ENCODE peak calls at places on chromosomes 7 and 10, in five cellular contexts. W is C1 segment of cervical spinal cord; R is PC-3; L is gastrocnemius medialis; Z is activated naive CD4-positive, alpha-beta T cell. I is an unnamed sample.
A peak's percentile ranks its signal among the peaks of the same experiment; 100 is the strongest.

GRCh38 chr10:4488924-4489323 is 337.1 kb upstream of the AKR1E2 start:
- DNase-seq in Z (no peak), W (no peak), L (no peak), R (no peak), I (no peak)

GRCh38 chr10:55631071-55631654 is 729.9 kb downstream of the ZWINT start:
- DNase-seq in R (peak; percentile 86), W (peak; percentile 21), L (no peak), Z (no peak), I (no peak)

GRCh38 chr10:21315321-21316220 is 209.9 kb downstream of the SKIDA1 start:
- DNase-seq in Z (no peak), R (no peak), L (no peak), W (no peak), I (peak; percentile 72)

GRCh38 chr10:17835688-17836087 is 26.5 kb downstream of the MRC1 start:
- DNase-seq in W (no peak), L (no peak), Z (no peak), R (peak; percentile 85), I (no peak)

GRCh38 chr10:3460420-3461128 is 288.0 kb upstream of the PITRM1 start:
- DNase-seq in W (no peak), Z (no peak), L (no peak), R (no peak), I (no peak)

GRCh38 chr10:75230600-75231038 is 5.1 kb downstream of the COMTD1 start:
- DNase-seq in Z (peak; percentile 92), R (peak; percentile 100), W (peak; percentile 47), L (peak; percentile 76), I (peak; percentile 91)

GRCh38 chr7:99422091-99422624 is 13.4 kb downstream of the BUD31 start:
- DNase-seq in R (no peak), L (no peak), Z (no peak), W (no peak), I (no peak)

GRCh38 chr7:31271641-31272405 is 68.7 kb downstream of the NEUROD6 start:
- DNase-seq in R (no peak), Z (no peak), L (no peak), W (no peak), I (no peak)

GRCh38 chr10:74290703-74291102 is 139.7 kb downstream of the ADK start:
- DNase-seq in Z (no peak), W (no peak), R (peak; percentile 65), L (no peak), I (no peak)

GRCh38 chr10:97687785-97688781 is 1.0 kb upstream of the AVPI1 start:
- DNase-seq in R (peak; percentile 36), L (no peak), Z (no peak), W (no peak), I (peak; percentile 28)

GRCh38 chr7:133985300-133985699 is 141.8 kb upstream of the LRGUK start:
- DNase-seq in W (no peak), Z (no peak), R (no peak), L (no peak), I (no peak)

GRCh38 chr10:124357583-124357930 is 61.2 kb downstream of the OAT start:
- DNase-seq in W (no peak), L (no peak), Z (no peak), R (no peak), I (no peak)

GRCh38 chr7:380226-380550 is 90.2 kb downstream of the FOXL3 start:
- DNase-seq in R (no peak), Z (no peak), L (no peak), W (no peak), I (no peak)

GRCh38 chr10:84269773-84270172 is 24.9 kb downstream of the RGR start:
- DNase-seq in R (peak; percentile 83), L (no peak), W (no peak), Z (no peak), I (no peak)

GRCh38 chr10:6083523-6084475 is 5.0 kb upstream of the RBM17 start:
- DNase-seq in Z (no peak), L (no peak), R (no peak), W (no peak), I (no peak)

GRCh38 chr7:30988346-30989005 is 24.7 kb downstream of the GHRHR start:
- DNase-seq in R (peak; percentile 47), Z (no peak), L (no peak), W (peak; percentile 57), I (peak; percentile 56)

GRCh38 chr7:96800824-96801223 is 91.2 kb upstream of the SEM1 start:
- DNase-seq in L (no peak), Z (no peak), R (peak; percentile 66), W (no peak), I (no peak)

GRCh38 chr7:139328375-139328774 is 12.8 kb upstream of the FMC1 start:
- DNase-seq in Z (no peak), R (peak; percentile 78), W (no peak), L (no peak), I (no peak)

GRCh38 chr7:84509522-84509921 is 314.9 kb upstream of the SEMA3A start:
- DNase-seq in R (no peak), W (no peak), Z (no peak), L (no peak), I (no peak)

GRCh38 chr10:97129666-97130065 is 56.1 kb downstream of the SLIT1 start:
- DNase-seq in R (no peak), W (no peak), Z (no peak), L (no peak), I (no peak)

GRCh38 chr10:97701438-97702064 is 12.0 kb upstream of the MARVELD1 start:
- DNase-seq in W (peak; percentile 43), Z (no peak), L (no peak), R (peak; percentile 76), I (peak; percentile 70)

GRCh38 chr7:128833939-128834310 is 3.7 kb downstream of the FLNC start:
- DNase-seq in L (no peak), R (peak; percentile 21), Z (no peak), W (no peak), I (no peak)

I was measured in uterus.